ENCODE peak calls at places on chromosomes 13 and 19, in seven cellular contexts. One of them, this sample, is unnamed.

GRCh38 chr19:46191972-46192371 is 37.6 kb upstream of the IGFL1 start:
- DNase-seq in AG04450: no peak
- DNase-seq in K562: no peak
- DNase-seq in heart left ventricle: no peak
- DNase-seq in hepatocyte: no peak
- DNase-seq in fibroblast of lung: no peak
- DNase-seq in PC-3: no peak
- DNase-seq in this sample: no peak

GRCh38 chr13:113758651-113759524 is at the start of gene TMEM255B:
- DNase-seq in heart left ventricle: peak; percentile 90
- DNase-seq in PC-3: peak; percentile 71
- DNase-seq in K562: peak; percentile 72
- DNase-seq in hepatocyte: peak; percentile 90
- DNase-seq in fibroblast of lung: peak; percentile 66
- DNase-seq in AG04450: peak; percentile 15
- DNase-seq in this sample: peak; percentile 54

GRCh38 chr19:48614436-48615144 is at the start of gene FAM83E:
- DNase-seq in AG04450: no peak
- DNase-seq in fibroblast of lung: no peak
- DNase-seq in hepatocyte: peak; percentile 91
- DNase-seq in heart left ventricle: no peak
- DNase-seq in PC-3: peak; percentile 41
- DNase-seq in K562: peak; percentile 72
- DNase-seq in this sample: no peak

GRCh38 chr19:27794444-27795042 is 1418.4 kb downstream of the UQCRFS1 start:
- DNase-seq in K562: peak; percentile 45
- DNase-seq in PC-3: peak; percentile 6
- DNase-seq in AG04450: no peak
- DNase-seq in heart left ventricle: peak; percentile 36
- DNase-seq in fibroblast of lung: peak; percentile 35
- DNase-seq in hepatocyte: peak; percentile 57
- DNase-seq in this sample: peak; percentile 39

GRCh38 chr13:23673354-23673753 is 103.1 kb downstream of the TNFRSF19 start:
- DNase-seq in hepatocyte: peak; percentile 49
- DNase-seq in fibroblast of lung: peak; percentile 99
- DNase-seq in AG04450: peak; percentile 95
- DNase-seq in PC-3: peak; percentile 82
- DNase-seq in K562: no peak
- DNase-seq in heart left ventricle: no peak
- DNase-seq in this sample: peak; percentile 93

GRCh38 chr13:45356966-45357689 is 16.1 kb upstream of the TPT1 start:
- DNase-seq in AG04450: no peak
- DNase-seq in hepatocyte: no peak
- DNase-seq in heart left ventricle: no peak
- DNase-seq in K562: no peak
- DNase-seq in fibroblast of lung: peak; percentile 55
- DNase-seq in PC-3: no peak
- DNase-seq in this sample: no peak

GRCh38 chr13:114286808-114287207 is 5.4 kb downstream of the UPF3A start:
- DNase-seq in heart left ventricle: no peak
- DNase-seq in PC-3: no peak
- DNase-seq in AG04450: no peak
- DNase-seq in K562: no peak
- DNase-seq in hepatocyte: no peak
- DNase-seq in fibroblast of lung: peak; percentile 84
- DNase-seq in this sample: peak; percentile 92

GRCh38 chr13:45441633-45442032 is 23.1 kb upstream of the COG3 start:
- DNase-seq in K562: no peak
- DNase-seq in fibroblast of lung: peak; percentile 29
- DNase-seq in hepatocyte: no peak
- DNase-seq in AG04450: no peak
- DNase-seq in heart left ventricle: no peak
- DNase-seq in PC-3: peak; percentile 54
- DNase-seq in this sample: peak; percentile 11

GRCh38 chr13:109209526-109209925 is 576.9 kb downstream of the IRS2 start:
- DNase-seq in K562: no peak
- DNase-seq in heart left ventricle: no peak
- DNase-seq in fibroblast of lung: no peak
- DNase-seq in AG04450: no peak
- DNase-seq in hepatocyte: no peak
- DNase-seq in PC-3: peak; percentile 80
- DNase-seq in this sample: no peak

GRCh38 chr19:49567722-49568454 is 12.5 kb downstream of the NOSIP start:
- DNase-seq in K562: peak; percentile 28
- DNase-seq in hepatocyte: peak; percentile 31
- DNase-seq in PC-3: peak; percentile 29
- DNase-seq in heart left ventricle: no peak
- DNase-seq in AG04450: no peak
- DNase-seq in fibroblast of lung: no peak
- DNase-seq in this sample: no peak

GRCh38 chr13:74097116-74097515 is 37.1 kb downstream of the KLF12 start:
- DNase-seq in AG04450: no peak
- DNase-seq in PC-3: no peak
- DNase-seq in K562: no peak
- DNase-seq in heart left ventricle: no peak
- DNase-seq in hepatocyte: no peak
- DNase-seq in fibroblast of lung: no peak
- DNase-seq in this sample: no peak

GRCh38 chr13:45367995-45368394 is 27.0 kb upstream of the TPT1 start:
- DNase-seq in hepatocyte: no peak
- DNase-seq in PC-3: no peak
- DNase-seq in fibroblast of lung: no peak
- DNase-seq in heart left ventricle: no peak
- DNase-seq in K562: no peak
- DNase-seq in AG04450: no peak
- DNase-seq in this sample: no peak

GRCh38 chr13:27542220-27542619 is 78.1 kb downstream of the LNX2 start:
- DNase-seq in heart left ventricle: no peak
- DNase-seq in K562: no peak
- DNase-seq in AG04450: no peak
- DNase-seq in fibroblast of lung: no peak
- DNase-seq in PC-3: no peak
- DNase-seq in hepatocyte: no peak
- DNase-seq in this sample: no peak

GRCh38 chr13:52158629-52159158 is 703 bp downstream of the NEK3 start:
- DNase-seq in K562: peak; percentile 33
- DNase-seq in PC-3: peak; percentile 1
- DNase-seq in hepatocyte: peak; percentile 58
- DNase-seq in fibroblast of lung: peak; percentile 50
- DNase-seq in heart left ventricle: peak; percentile 49
- DNase-seq in AG04450: no peak
- DNase-seq in this sample: peak; percentile 12

GRCh38 chr19:8050274-8051096 is 2.1 kb upstream of the CCL25 start:
- DNase-seq in hepatocyte: peak; percentile 94
- DNase-seq in K562: peak; percentile 100
- DNase-seq in heart left ventricle: peak; percentile 76
- DNase-seq in PC-3: peak; percentile 88
- DNase-seq in AG04450: peak; percentile 20
- DNase-seq in fibroblast of lung: peak; percentile 47
- DNase-seq in this sample: peak; percentile 71

GRCh38 chr19:39497850-39498261 is 891 bp upstream of the DLL3 start:
- DNase-seq in fibroblast of lung: peak; percentile 24
- DNase-seq in hepatocyte: peak; percentile 75
- DNase-seq in PC-3: peak; percentile 33
- DNase-seq in K562: peak; percentile 79
- DNase-seq in AG04450: no peak
- DNase-seq in heart left ventricle: no peak
- DNase-seq in this sample: no peak

GRCh38 chr13:53075356-53076041 is 46.9 kb downstream of the OLFM4 start:
- DNase-seq in AG04450: no peak
- DNase-seq in K562: no peak
- DNase-seq in PC-3: no peak
- DNase-seq in hepatocyte: no peak
- DNase-seq in fibroblast of lung: no peak
- DNase-seq in heart left ventricle: no peak
- DNase-seq in this sample: no peak

GRCh38 chr19:2500861-2501260 is 24.9 kb downstream of the GADD45B start:
- DNase-seq in AG04450: no peak
- DNase-seq in heart left ventricle: no peak
- DNase-seq in K562: no peak
- DNase-seq in fibroblast of lung: no peak
- DNase-seq in PC-3: no peak
- DNase-seq in hepatocyte: no peak
- DNase-seq in this sample: no peak

GRCh38 chr19:18322318-18322758 is 538 bp downstream of the LSM4 start:
- DNase-seq in fibroblast of lung: peak; percentile 69
- DNase-seq in AG04450: no peak
- DNase-seq in PC-3: peak; percentile 43
- DNase-seq in heart left ventricle: peak; percentile 51
- DNase-seq in K562: peak; percentile 87
- DNase-seq in hepatocyte: peak; percentile 82
- DNase-seq in this sample: peak; percentile 64

GRCh38 chr13:110322828-110323171 is 15.7 kb downstream of the COL4A2 start:
- DNase-seq in fibroblast of lung: no peak
- DNase-seq in PC-3: no peak
- DNase-seq in hepatocyte: no peak
- DNase-seq in heart left ventricle: no peak
- DNase-seq in AG04450: no peak
- DNase-seq in K562: no peak
- DNase-seq in this sample: no peak
- H3K27ac ChIP-seq in fibroblast of lung: peak overlapping the region; percentile 49
- H3K27ac ChIP-seq in PC-3: peak overlapping the region; percentile 6
- H3K27ac ChIP-seq in hepatocyte: no peak overlapping the region
- H3K27ac ChIP-seq in heart left ventricle: no peak overlapping the region
- H3K27ac ChIP-seq in AG04450: peak overlapping the region; percentile 75
- H3K27ac ChIP-seq in K562: no peak overlapping the region
- H3K27ac ChIP-seq in this sample: peak overlapping the region; percentile 96

DNA sequence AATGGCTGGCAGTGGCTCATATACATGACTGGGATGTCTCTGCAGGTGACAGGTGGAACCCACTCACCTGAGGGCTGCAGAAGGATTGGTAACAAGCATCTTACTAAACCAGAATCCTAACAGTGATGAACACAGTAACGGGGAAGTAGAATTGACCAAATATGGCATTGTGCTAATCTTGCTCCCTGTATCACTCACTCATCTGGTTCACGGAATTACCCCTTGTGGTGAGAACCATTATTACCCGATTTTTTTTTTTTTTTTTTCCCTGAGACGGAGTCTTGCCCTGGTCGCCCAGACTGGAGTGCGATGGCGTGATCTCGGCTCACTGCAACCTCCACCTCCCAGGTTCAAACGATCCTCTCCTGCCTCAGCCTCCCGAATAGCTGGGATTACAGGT is 69.5 kb downstream of the PTPRS start:
- DNase-seq in fibroblast of lung: no peak
- DNase-seq in AG04450: no peak
- DNase-seq in heart left ventricle: no peak
- DNase-seq in hepatocyte: no peak
- DNase-seq in PC-3: peak; percentile 37
- DNase-seq in K562: no peak
- DNase-seq in this sample: no peak
- TF ChIP-seq CTCF in fibroblast of lung: peak; percentile 3
- TF ChIP-seq CTCF in AG04450: peak; percentile 28
- TF ChIP-seq CTCF in heart left ventricle: no peak
- TF ChIP-seq CTCF in hepatocyte: peak; percentile 3
- TF ChIP-seq CTCF in PC-3: peak; percentile 41
- TF ChIP-seq CTCF in K562: peak; percentile 47
- TF ChIP-seq CTCF in this sample: peak; percentile 41

GRCh38 chr19:37935341-37935740 is 28.3 kb downstream of the SIPA1L3 start:
- DNase-seq in K562: no peak
- DNase-seq in hepatocyte: no peak
- DNase-seq in AG04450: no peak
- DNase-seq in fibroblast of lung: no peak
- DNase-seq in PC-3: no peak
- DNase-seq in heart left ventricle: no peak
- DNase-seq in this sample: no peak
- H3K27ac ChIP-seq in K562: no peak overlapping the region
- H3K27ac ChIP-seq in hepatocyte: peak overlapping the region; percentile 94
- H3K27ac ChIP-seq in AG04450: no peak overlapping the region
- H3K27ac ChIP-seq in fibroblast of lung: no peak overlapping the region
- H3K27ac ChIP-seq in PC-3: no peak overlapping the region
- H3K27ac ChIP-seq in heart left ventricle: no peak overlapping the region
- H3K27ac ChIP-seq in this sample: no peak overlapping the region

GRCh38 chr19:6604906-6605305 is 14.0 kb upstream of the CD70 start:
- DNase-seq in heart left ventricle: no peak
- DNase-seq in AG04450: no peak
- DNase-seq in hepatocyte: no peak
- DNase-seq in fibroblast of lung: no peak
- DNase-seq in PC-3: no peak
- DNase-seq in K562: no peak
- DNase-seq in this sample: no peak

GRCh38 chr19:6599866-6600454 is 9.0 kb upstream of the CD70 start:
- DNase-seq in hepatocyte: no peak
- DNase-seq in fibroblast of lung: no peak
- DNase-seq in K562: peak; percentile 46
- DNase-seq in PC-3: no peak
- DNase-seq in AG04450: no peak
- DNase-seq in heart left ventricle: no peak
- DNase-seq in this sample: no peak

DNA sequence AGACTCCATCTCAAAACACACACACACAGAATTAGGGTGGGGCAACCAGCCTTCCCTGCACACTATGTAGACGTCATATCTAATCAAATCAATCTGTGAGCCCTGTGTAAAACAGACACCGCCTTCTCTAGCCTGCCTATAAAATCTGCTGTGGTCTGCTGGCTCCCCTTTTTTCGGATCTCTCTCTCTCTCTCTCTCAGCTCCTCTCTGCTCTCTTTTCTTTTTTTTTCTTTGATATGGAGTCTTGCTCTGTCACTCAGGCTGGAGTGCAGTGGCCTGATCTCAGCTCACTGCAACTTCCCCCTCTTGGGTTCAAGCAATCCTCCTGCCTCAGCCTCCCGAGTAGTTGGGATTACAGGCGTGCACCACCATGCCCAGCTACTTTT is 11.8 kb upstream of the CD70 start:
- DNase-seq in heart left ventricle: no peak
- DNase-seq in fibroblast of lung: no peak
- DNase-seq in K562: peak; percentile 60
- DNase-seq in AG04450: no peak
- DNase-seq in hepatocyte: no peak
- DNase-seq in PC-3: no peak
- DNase-seq in this sample: no peak
- TF ChIP-seq CTCF in heart left ventricle: no peak
- TF ChIP-seq CTCF in fibroblast of lung: no peak
- TF ChIP-seq CTCF in K562: no peak
- TF ChIP-seq CTCF in AG04450: no peak
- TF ChIP-seq CTCF in hepatocyte: no peak
- TF ChIP-seq CTCF in PC-3: no peak
- TF ChIP-seq CTCF in this sample: no peak

GRCh38 chr13:110419946-110420345 is 112.9 kb downstream of the COL4A2 start:
- DNase-seq in hepatocyte: no peak
- DNase-seq in K562: no peak
- DNase-seq in PC-3: no peak
- DNase-seq in heart left ventricle: no peak
- DNase-seq in AG04450: no peak
- DNase-seq in fibroblast of lung: no peak
- DNase-seq in this sample: no peak
- H3K27ac ChIP-seq in hepatocyte: no peak overlapping the region
- H3K27ac ChIP-seq in K562: no peak overlapping the region
- H3K27ac ChIP-seq in PC-3: no peak overlapping the region
- H3K27ac ChIP-seq in heart left ventricle: peak overlapping the region; percentile 64
- H3K27ac ChIP-seq in AG04450: no peak overlapping the region
- H3K27ac ChIP-seq in fibroblast of lung: no peak overlapping the region
- H3K27ac ChIP-seq in this sample: peak overlapping the region; percentile 98